ENCODE peak calls at places on chromosomes 1 and 21, in eight cellular contexts. X is uterus, R is IMR-90, Y is right lobe of liver, B is esophagus squamous epithelium, V is tibial nerve, T is endothelial cell of umbilical vein, A is breast epithelium. G is an unnamed sample.

GRCh38 chr1:119323216-119323982 is 45.2 kb upstream of the HAO2 start:
- DNase-seq in X (no peak), R (no peak), Y (no peak), B (no peak), V (no peak), T (no peak), A (no peak), G (no peak)

GRCh38 chr1:33181038-33181861 is 593 bp downstream of the TRIM62 start:
- DNase-seq in X (peak), R (peak), Y (peak), B (no peak), V (no peak), T (no peak), A (no peak), G (no peak)

GRCh38 chr1:226029568-226030225 is 30.6 kb upstream of the SDE2 start:
- DNase-seq in X (no peak), R (no peak), Y (no peak), B (no peak), V (no peak), T (no peak), A (no peak), G (no peak)

GRCh38 chr1:233061265-233061664 is 110.9 kb downstream of the NTPCR start:
- DNase-seq in X (no peak), R (no peak), Y (no peak), B (no peak), V (no peak), T (no peak), A (no peak), G (no peak)

GRCh38 chr1:176058686-176059085 is 148.4 kb downstream of the COP1 start:
- DNase-seq in X (no peak), R (peak), Y (no peak), B (no peak), V (no peak), T (no peak), A (no peak), G (no peak)

GRCh38 chr1:87472716-87473115 is 144.0 kb downstream of the LMO4 start:
- DNase-seq in X (no peak), R (no peak), Y (no peak), B (no peak), V (no peak), T (no peak), A (no peak), G (no peak)

GRCh38 chr1:198833706-198834497 is 195.1 kb downstream of the PTPRC start:
- DNase-seq in X (no peak), R (no peak), Y (no peak), B (no peak), V (no peak), T (no peak), A (no peak), G (no peak)

GRCh38 chr21:38984568-38984967 is 178.8 kb downstream of the ETS2 start:
- DNase-seq in X (no peak), R (no peak), Y (no peak), B (no peak), V (no peak), T (no peak), A (no peak), G (no peak)

GRCh38 chr1:89833183-89834077 is 12.6 kb downstream of the LRRC8D start:
- DNase-seq in X (no peak), R (no peak), Y (no peak), B (no peak), V (no peak), T (no peak), A (peak), G (no peak)

GRCh38 chr1:204961765-204962419 is 81.1 kb upstream of the CNTN2 start:
- DNase-seq in X (no peak), R (no peak), Y (no peak), B (no peak), V (no peak), T (no peak), A (no peak), G (no peak)

GRCh38 chr1:112625696-112626095 is 6.1 kb downstream of the CAPZA1 start:
- DNase-seq in X (peak), R (no peak), Y (no peak), B (no peak), V (no peak), T (no peak), A (no peak), G (no peak)

GRCh38 chr1:151282883-151283725 is 1.0 kb downstream of the ZNF687 start:
- DNase-seq in X (peak), R (no peak), Y (peak), B (no peak), V (no peak), T (peak), A (peak), G (peak)

GRCh38 chr1:84642776-84643175 is 47.5 kb downstream of the SSX2IP start:
- DNase-seq in X (no peak), R (no peak), Y (no peak), B (no peak), V (no peak), T (no peak), A (no peak), G (no peak)

GRCh38 chr21:44085491-44086321 is 21.5 kb upstream of the PWP2 start:
- DNase-seq in X (no peak), R (no peak), Y (no peak), B (no peak), V (no peak), T (peak), A (peak), G (no peak)

GRCh38 chr1:36369061-36369470 is 16.7 kb downstream of the STK40 start:
- DNase-seq in X (peak), R (peak), Y (peak), B (no peak), V (peak), T (peak), A (peak), G (peak)

GRCh38 chr21:26389971-26390641 is 183.0 kb downstream of the CYYR1 start:
- DNase-seq in X (no peak), R (peak), Y (no peak), B (no peak), V (no peak), T (peak), A (no peak), G (peak)

GRCh38 chr1:101239095-101240040 is 2.5 kb downstream of the S1PR1 start:
- DNase-seq in X (no peak), R (no peak), Y (no peak), B (no peak), V (no peak), T (peak), A (no peak), G (no peak)

GRCh38 chr1:66261370-66261769 is 272.6 kb upstream of the SGIP1 start:
- DNase-seq in X (no peak), R (no peak), Y (no peak), B (no peak), V (no peak), T (no peak), A (no peak), G (no peak)

GRCh38 chr1:19300211-19300610 is 11.6 kb upstream of the AKR7A3 start:
- DNase-seq in X (no peak), R (no peak), Y (no peak), B (no peak), V (no peak), T (no peak), A (no peak), G (no peak)

GRCh38 chr1:27522148-27522859 is 32.3 kb upstream of the WASF2 start:
- DNase-seq in X (no peak), R (no peak), Y (no peak), B (no peak), V (no peak), T (peak), A (peak), G (peak)

GRCh38 chr1:21232044-21232443 is 55.3 kb upstream of the EIF4G3 start:
- DNase-seq in X (peak), R (peak), Y (no peak), B (no peak), V (no peak), T (peak), A (no peak), G (no peak)

GRCh38 chr1:78274814-78275213 is 216.0 kb upstream of the PTGFR start:
- DNase-seq in X (no peak), R (peak), Y (no peak), B (no peak), V (no peak), T (no peak), A (no peak), G (no peak)

GRCh38 chr1:159798893-159799292 is 3.3 kb upstream of the FCRL6 start:
- DNase-seq in X (peak), R (peak), Y (peak), B (no peak), V (peak), T (peak), A (peak), G (no peak)

GRCh38 chr1:61047061-61047460 is 35.3 kb upstream of the NFIA start:
- DNase-seq in X (no peak), R (no peak), Y (no peak), B (no peak), V (no peak), T (no peak), A (no peak), G (no peak)

GRCh38 chr1:61051455-61052392 is 30.6 kb upstream of the NFIA start:
- DNase-seq in X (no peak), R (no peak), Y (no peak), B (no peak), V (no peak), T (no peak), A (no peak), G (no peak)

GRCh38 chr1:61052393-61053280 is 29.7 kb upstream of the NFIA start:
- DNase-seq in X (no peak), R (no peak), Y (no peak), B (no peak), V (no peak), T (no peak), A (no peak), G (no peak)

GRCh38 chr1:61050541-61051454 is 31.6 kb upstream of the NFIA start:
- DNase-seq in X (peak), R (no peak), Y (peak), B (no peak), V (no peak), T (peak), A (no peak), G (no peak)

DNA sequence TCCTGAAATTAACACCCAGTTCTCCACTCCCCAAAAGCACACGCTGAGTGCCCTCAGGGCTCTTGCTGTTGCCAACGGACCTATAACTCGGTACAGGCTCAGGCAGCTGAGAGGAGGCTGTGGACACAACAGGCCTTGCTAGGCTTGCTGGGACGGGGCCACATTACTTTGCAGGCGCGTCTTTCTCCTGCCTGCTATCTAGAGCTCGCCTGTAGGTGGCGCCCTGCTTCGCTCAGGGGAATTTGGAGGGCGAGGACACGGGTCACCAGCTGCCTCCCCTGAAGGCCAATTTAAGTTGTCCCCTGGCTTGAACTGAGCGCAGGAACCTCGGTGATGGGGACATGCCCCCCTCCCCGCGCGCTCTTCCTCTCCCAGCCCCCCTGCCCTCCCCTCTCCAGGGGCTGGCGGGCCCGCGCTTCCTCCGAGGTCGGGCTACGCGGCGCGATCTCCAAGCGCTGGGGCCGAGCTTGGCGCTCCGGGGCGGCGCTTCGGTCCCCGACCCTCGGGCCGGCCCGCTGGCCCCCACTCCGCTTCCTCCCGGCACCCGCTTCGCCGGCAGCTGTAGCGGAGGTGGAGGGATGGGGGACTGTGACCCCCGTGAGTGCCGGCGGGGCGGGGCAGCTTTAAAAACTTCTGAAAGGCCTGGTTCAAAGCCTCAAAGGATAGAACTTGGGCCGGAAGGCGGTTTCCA is 32.4 kb upstream of the NFIA start:
- DNase-seq in X (peak), R (peak), Y (peak), B (peak), V (peak), T (peak), A (peak), G (peak)
- TF ChIP-seq POLR2A in X (no peak), R (no peak), Y (no peak), B (peak), V (peak), T (peak), A (no peak), G (no peak)

DNA sequence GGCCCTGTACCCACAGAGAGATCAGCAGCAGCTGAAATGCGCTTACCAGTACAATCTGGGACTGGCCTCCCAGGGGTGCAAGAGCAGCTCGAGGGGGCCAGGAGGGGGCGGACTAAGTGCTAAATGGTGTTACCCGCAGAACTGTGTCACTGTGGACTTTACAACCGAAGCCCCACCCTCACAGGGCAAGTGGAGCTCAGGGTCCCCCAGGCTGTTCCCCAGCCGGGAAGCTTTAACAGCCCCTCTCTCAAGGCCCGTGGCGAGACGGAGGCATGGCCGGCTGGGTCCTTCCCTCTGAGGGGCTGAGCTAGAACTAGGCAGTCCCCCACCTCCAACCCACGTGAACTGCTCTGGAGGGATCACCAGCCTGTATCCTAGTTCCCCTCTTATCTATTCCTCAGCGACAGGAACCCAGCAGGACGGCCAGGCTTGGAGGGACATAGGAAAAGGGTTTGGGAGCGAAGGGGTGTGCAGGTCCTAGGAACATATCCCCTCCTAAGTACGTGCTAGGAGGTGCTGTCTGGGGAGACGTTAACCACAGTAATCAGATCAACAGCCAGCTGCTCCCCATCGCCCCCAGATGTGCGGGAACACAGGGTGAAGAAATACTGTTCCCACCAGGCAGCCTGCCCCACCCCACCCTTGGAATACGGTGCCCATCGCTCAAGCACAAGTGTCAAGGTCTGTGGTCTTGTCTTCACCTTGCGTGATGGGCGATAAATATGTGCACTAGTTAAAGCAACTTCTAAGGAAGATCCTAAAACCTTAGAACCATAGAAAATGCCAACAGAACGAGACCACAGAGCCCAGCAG is 24.4 kb downstream of the ZBTB17 start:
- DNase-seq in X (no peak), R (no peak), Y (no peak), B (no peak), V (no peak), T (no peak), A (no peak), G (peak)
- H3K4me3 ChIP-seq in X (peak), R (no peak), Y (no peak), B (no peak), V (no peak), T (no peak), A (no peak), G (no peak)

GRCh38 chr1:173714441-173714758 is 381 bp upstream of the KLHL20 start:
- DNase-seq in X (no peak), R (no peak), Y (no peak), B (no peak), V (no peak), T (no peak), A (no peak), G (no peak)

GRCh38 chr1:173717238-173717637 is 2.5 kb downstream of the KLHL20 start:
- DNase-seq in X (no peak), R (no peak), Y (no peak), B (no peak), V (no peak), T (no peak), A (no peak), G (no peak)

GRCh38 chr1:173715538-173715844 is 710 bp downstream of the KLHL20 start:
- DNase-seq in X (no peak), R (no peak), Y (no peak), B (no peak), V (no peak), T (no peak), A (no peak), G (no peak)

GRCh38 chr1:173714759-173715537 is at the start of gene KLHL20:
- DNase-seq in X (peak), R (peak), Y (peak), B (peak), V (peak), T (peak), A (peak), G (peak)
- TF ChIP-seq POLR2A in X (peak), R (peak), Y (peak), B (peak), V (peak), T (peak), A (no peak), G (no peak)

DNA sequence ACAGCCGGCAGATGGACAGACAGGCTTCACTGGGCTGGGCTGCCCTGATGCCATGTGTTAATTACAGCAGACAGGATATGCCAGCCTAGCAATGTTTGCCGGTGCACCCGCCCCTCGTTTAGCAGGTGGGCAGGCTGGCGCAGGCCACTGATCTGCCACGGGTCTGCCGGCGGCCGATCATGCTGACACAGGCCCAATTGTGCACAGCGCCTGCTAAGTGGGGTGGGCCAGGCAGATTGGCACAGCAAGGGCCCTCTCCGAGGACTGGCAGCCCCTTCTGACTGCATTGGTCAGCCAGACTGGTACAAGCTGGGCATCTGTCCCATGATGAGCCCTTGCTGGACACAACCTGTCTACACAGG is 172.1 kb downstream of the IGSF21 start:
- DNase-seq in X (no peak), R (no peak), Y (no peak), B (no peak), V (no peak), T (no peak), A (no peak), G (no peak)
- H3K4me3 ChIP-seq in X (no peak), R (no peak), Y (no peak), B (no peak), V (no peak), T (no peak), A (no peak), G (no peak)